ENCODE peak calls at places on chromosome 3, in seven cellular contexts. T is lower leg skin, Y is fibroblast of the aortic adventitia, I is heart right ventricle, L is psoas muscle, K is epithelial cell of esophagus, A is right lobe of liver. W is an unnamed sample.

GRCh38 chr3:131020122-131020693 is 6.4 kb downstream of the ASTE1 start:
- DNase-seq in T (no peak), Y (no peak), I (no peak), L (no peak), K (no peak), A (no peak), W (no peak)

GRCh38 chr3:195081242-195081963 is 189.6 kb downstream of the XXYLT1 start:
- DNase-seq in T (no peak), Y (peak), I (no peak), L (peak), K (no peak), A (peak), W (peak)

GRCh38 chr3:190017575-190018288 is 103.0 kb downstream of the P3H2 start:
- DNase-seq in T (no peak), Y (peak), I (peak), L (no peak), K (peak), A (no peak), W (peak)

GRCh38 chr3:13198480-13198879 is 125.3 kb upstream of the IQSEC1 start:
- DNase-seq in T (no peak), Y (no peak), I (no peak), L (no peak), K (no peak), A (no peak), W (no peak)

GRCh38 chr3:42013652-42014442 is 51.9 kb upstream of the ULK4 start:
- DNase-seq in T (no peak), Y (no peak), I (peak), L (peak), K (no peak), A (peak), W (no peak)

GRCh38 chr3:139534992-139535879 is 4.3 kb downstream of the RBP1 start:
- DNase-seq in T (no peak), Y (peak), I (peak), L (peak), K (peak), A (peak), W (peak)

GRCh38 chr3:46110701-46111493 is 83.6 kb upstream of the XCR1 start:
- DNase-seq in T (peak), Y (peak), I (no peak), L (no peak), K (peak), A (no peak), W (peak)

GRCh38 chr3:119220198-119220597 is 20.5 kb downstream of the B4GALT4 start:
- DNase-seq in T (no peak), Y (no peak), I (no peak), L (no peak), K (no peak), A (no peak), W (no peak)

GRCh38 chr3:171825222-171825828 is 15.0 kb upstream of the PLD1 start:
- DNase-seq in T (no peak), Y (peak), I (no peak), L (no peak), K (peak), A (no peak), W (peak)

GRCh38 chr3:71033681-71034220 is 549.8 kb downstream of the FOXP1 start:
- DNase-seq in T (no peak), Y (no peak), I (no peak), L (no peak), K (peak), A (no peak), W (no peak)

GRCh38 chr3:13863422-13863821 is 16.4 kb downstream of the WNT7A start:
- DNase-seq in T (no peak), Y (no peak), I (no peak), L (no peak), K (no peak), A (no peak), W (no peak)

GRCh38 chr3:79568938-79569337 is 198.9 kb downstream of the ROBO1 start:
- DNase-seq in T (no peak), Y (no peak), I (no peak), L (no peak), K (no peak), A (peak), W (no peak)

GRCh38 chr3:50170689-50171088 is 15.6 kb downstream of the SEMA3F start:
- DNase-seq in T (no peak), Y (peak), I (peak), L (peak), K (no peak), A (no peak), W (peak)

GRCh38 chr3:13584427-13584891 is 35.5 kb downstream of the FBLN2 start:
- DNase-seq in T (no peak), Y (no peak), I (no peak), L (no peak), K (no peak), A (no peak), W (no peak)

GRCh38 chr3:127761101-127761802 is 61.1 kb downstream of the MGLL start:
- DNase-seq in T (no peak), Y (no peak), I (no peak), L (peak), K (no peak), A (no peak), W (no peak)

GRCh38 chr3:195057716-195058115 is 213.2 kb downstream of the XXYLT1 start:
- DNase-seq in T (no peak), Y (no peak), I (no peak), L (peak), K (no peak), A (peak), W (no peak)

GRCh38 chr3:66933233-66933632 is 64.9 kb upstream of the KBTBD8 start:
- DNase-seq in T (no peak), Y (no peak), I (no peak), L (no peak), K (no peak), A (no peak), W (no peak)

GRCh38 chr3:53045784-53046170 is at the start of gene SFMBT1:
- DNase-seq in T (peak), Y (peak), I (peak), L (peak), K (peak), A (peak), W (peak)

GRCh38 chr3:106755336-106755735 is 621.9 kb upstream of the CCDC54 start:
- DNase-seq in T (no peak), Y (no peak), I (no peak), L (no peak), K (no peak), A (no peak), W (no peak)

GRCh38 chr3:137385922-137386321 is 378.2 kb upstream of the SOX14 start:
- DNase-seq in T (no peak), Y (no peak), I (no peak), L (no peak), K (no peak), A (no peak), W (no peak)

GRCh38 chr3:184604956-184605290 is 43.3 kb downstream of the EPHB3 start:
- DNase-seq in T (no peak), Y (no peak), I (no peak), L (peak), K (no peak), A (no peak), W (no peak)

GRCh38 chr3:121463745-121464144 is 82.0 kb downstream of the POLQ start:
- DNase-seq in T (no peak), Y (no peak), I (no peak), L (no peak), K (no peak), A (no peak), W (no peak)

GRCh38 chr3:17645074-17645698 is 97.2 kb downstream of the TBC1D5 start:
- DNase-seq in T (peak), Y (peak), I (peak), L (no peak), K (peak), A (no peak), W (peak)

GRCh38 chr3:117523407-117523806 is 813.8 kb downstream of the TUSC7 start:
- DNase-seq in T (no peak), Y (no peak), I (no peak), L (no peak), K (no peak), A (no peak), W (no peak)

GRCh38 chr3:171876651-171877272 is 33.6 kb downstream of the TMEM212 start:
- DNase-seq in T (no peak), Y (peak), I (no peak), L (no peak), K (peak), A (no peak), W (peak)

GRCh38 chr3:169077394-169077906 is 586.1 kb downstream of the MECOM start:
- DNase-seq in T (no peak), Y (no peak), I (no peak), L (no peak), K (no peak), A (no peak), W (no peak)

GRCh38 chr3:187745201-187746058 is at the start of gene BCL6:
- DNase-seq in T (peak), Y (peak), I (peak), L (peak), K (peak), A (peak), W (peak)
- TF ChIP-seq CTCF in T (no peak), Y (no peak), I (no peak), L (no peak), K (no peak), A (peak), W (no peak)

DNA sequence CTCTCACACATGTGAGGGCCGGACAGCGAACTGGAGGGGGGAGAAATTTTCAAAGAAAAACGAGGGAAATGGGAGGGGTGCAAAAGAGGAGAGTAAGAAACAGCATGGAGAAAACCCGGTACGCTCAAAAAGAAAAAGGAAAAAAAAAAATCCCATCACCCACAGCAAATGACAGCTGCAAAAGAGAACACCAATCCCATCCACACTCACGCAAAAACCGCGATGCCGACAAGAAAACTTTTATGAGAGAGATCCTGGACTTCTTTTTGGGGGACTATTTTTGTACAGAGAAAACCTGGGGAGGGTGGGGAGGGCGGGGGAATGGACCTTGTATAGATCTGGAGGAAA is 1.5 kb downstream of the SOX2 start:
- DNase-seq in T (no peak), Y (no peak), I (no peak), L (no peak), K (peak), A (no peak), W (peak)
- H3K4me3 ChIP-seq in T (no peak), Y (no peak), I (no peak), L (no peak), K (peak), A (no peak), W (peak)

DNA sequence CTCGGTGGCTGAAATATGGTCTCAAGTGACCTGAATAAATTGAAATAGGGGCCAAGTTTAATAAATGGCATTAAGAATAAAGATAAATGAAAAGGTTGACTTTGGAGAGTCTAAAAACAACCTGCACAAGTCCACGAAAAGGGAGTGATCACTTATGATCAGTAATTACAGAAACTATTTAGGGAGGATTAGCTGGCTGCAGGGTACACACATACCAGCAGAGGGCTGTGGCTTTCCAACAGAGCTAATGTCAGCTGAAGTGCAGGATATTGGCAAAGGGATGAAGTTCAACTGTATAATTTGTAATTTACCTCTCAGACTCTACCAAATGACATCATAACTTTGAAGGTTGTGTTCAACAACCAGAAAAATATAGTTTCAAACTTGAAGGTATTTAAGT is 86.8 kb downstream of the SYNPR start:
- DNase-seq in T (no peak), Y (no peak), I (no peak), L (no peak), K (no peak), A (no peak), W (no peak)
- TF ChIP-seq CTCF in T (no peak), Y (peak), I (peak), L (peak), K (peak), A (no peak), W (peak)

GRCh38 chr3:105255351-105255750 is 111.4 kb upstream of the ALCAM start:
- DNase-seq in T (no peak), Y (peak), I (no peak), L (no peak), K (no peak), A (no peak), W (no peak)
- H3K4me3 ChIP-seq in T (no peak), Y (no peak), I (no peak), L (no peak), K (no peak), A (no peak), W (no peak)

DNA sequence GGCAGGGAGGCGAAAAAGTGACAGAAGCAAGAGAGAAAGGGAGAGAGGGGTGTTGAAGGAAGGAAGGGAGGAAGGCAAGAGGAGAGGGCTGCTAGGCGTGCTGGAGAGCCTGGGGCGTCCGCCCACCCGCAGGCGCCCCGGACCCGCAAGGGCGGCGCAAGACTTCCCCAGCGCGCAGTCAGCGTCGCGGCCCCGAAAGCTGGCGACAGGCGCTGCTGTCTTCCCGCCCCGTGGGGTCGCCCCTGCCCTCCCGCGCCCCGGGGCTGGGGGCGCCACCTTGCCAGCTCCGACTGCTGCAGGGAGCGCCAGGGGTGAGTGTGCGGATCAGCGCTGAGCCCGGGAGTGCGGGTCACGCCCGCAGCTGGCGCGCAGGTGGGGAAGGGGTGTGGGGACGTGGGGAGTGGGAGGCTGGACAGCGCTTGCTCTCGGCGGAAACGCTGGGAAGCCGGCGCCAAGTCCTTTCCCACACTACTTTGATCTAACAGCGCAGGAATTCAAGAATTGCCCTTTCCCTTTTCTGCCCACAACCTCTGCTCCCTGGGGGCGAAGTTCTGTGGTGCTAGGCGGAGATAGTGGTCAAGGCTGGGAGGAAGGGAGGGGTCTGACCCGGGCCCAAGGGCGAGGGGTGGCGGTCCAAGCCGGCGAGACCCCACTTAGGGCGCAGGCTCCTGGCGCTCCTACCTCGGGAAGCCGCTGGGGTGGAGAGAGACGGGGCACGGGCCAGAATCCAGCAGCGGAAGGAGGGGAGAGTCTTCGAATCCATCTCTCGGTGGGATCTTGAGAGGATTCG is 266.1 kb downstream of the CGGBP1 start:
- DNase-seq in T (no peak), Y (no peak), I (peak), L (no peak), K (peak), A (no peak), W (no peak)
- TF ChIP-seq CTCF in T (no peak), Y (peak), I (no peak), L (no peak), K (no peak), A (no peak), W (no peak)

W was measured in astrocyte of the spinal cord.